ENCODE peak calls at places on chromosome 11, in five cellular contexts. One of them, this sample, is unnamed. For H3F3A, the result is how much of the 10 kb centered on the place peaks cover.

GRCh38 chr11:128324531-128325141 is 262.7 kb downstream of the ETS1 start:
- DNase-seq in GM23338: no peak
- DNase-seq in MM.1S: no peak
- DNase-seq in neural progenitor cell: no peak
- DNase-seq in SK-N-SH: no peak
- DNase-seq in this sample: no peak

GRCh38 chr11:46352063-46352841 is 5.0 kb downstream of the DGKZ start:
- DNase-seq in GM23338: peak
- DNase-seq in MM.1S: no peak
- DNase-seq in neural progenitor cell: peak
- DNase-seq in SK-N-SH: peak
- DNase-seq in this sample: peak

GRCh38 chr11:13644997-13645667 is 23.3 kb upstream of the FAR1 start:
- DNase-seq in GM23338: no peak
- DNase-seq in MM.1S: no peak
- DNase-seq in neural progenitor cell: no peak
- DNase-seq in SK-N-SH: no peak
- DNase-seq in this sample: peak

GRCh38 chr11:87265132-87265531 is 227.4 kb downstream of the TMEM135 start:
- DNase-seq in GM23338: no peak
- DNase-seq in MM.1S: no peak
- DNase-seq in neural progenitor cell: no peak
- DNase-seq in SK-N-SH: no peak
- DNase-seq in this sample: no peak

GRCh38 chr11:131978351-131978750 is 607.9 kb downstream of the NTM start:
- DNase-seq in GM23338: peak
- DNase-seq in MM.1S: no peak
- DNase-seq in neural progenitor cell: no peak
- DNase-seq in SK-N-SH: no peak
- DNase-seq in this sample: no peak

GRCh38 chr11:126357969-126358762 is 2.7 kb downstream of the ST3GAL4 start:
- DNase-seq in GM23338: no peak
- DNase-seq in MM.1S: no peak
- DNase-seq in neural progenitor cell: no peak
- DNase-seq in SK-N-SH: no peak
- DNase-seq in this sample: no peak

GRCh38 chr11:83574516-83574915 is 288.3 kb upstream of the CCDC90B start:
- DNase-seq in GM23338: no peak
- DNase-seq in MM.1S: no peak
- DNase-seq in neural progenitor cell: no peak
- DNase-seq in SK-N-SH: no peak
- DNase-seq in this sample: no peak

GRCh38 chr11:129973809-129974208 is 28.8 kb downstream of the PRDM10 start:
- DNase-seq in GM23338: peak
- DNase-seq in MM.1S: no peak
- DNase-seq in neural progenitor cell: peak
- DNase-seq in SK-N-SH: no peak
- DNase-seq in this sample: no peak

GRCh38 chr11:10930961-10931760 is 73.3 kb upstream of the ZBED5 start:
- DNase-seq in GM23338: peak
- DNase-seq in MM.1S: peak
- DNase-seq in neural progenitor cell: peak
- DNase-seq in SK-N-SH: peak
- DNase-seq in this sample: peak

GRCh38 chr11:17401316-17401715 is 12.9 kb upstream of the KCNJ11 start:
- DNase-seq in GM23338: no peak
- DNase-seq in MM.1S: no peak
- DNase-seq in neural progenitor cell: no peak
- DNase-seq in SK-N-SH: no peak
- DNase-seq in this sample: no peak

GRCh38 chr11:44006882-44007495 is 40.8 kb upstream of the ACCSL start:
- DNase-seq in GM23338: no peak
- DNase-seq in MM.1S: no peak
- DNase-seq in neural progenitor cell: no peak
- DNase-seq in SK-N-SH: no peak
- DNase-seq in this sample: no peak

GRCh38 chr11:6812391-6813005 is 13.0 kb upstream of the OR6A2 start:
- DNase-seq in GM23338: peak
- DNase-seq in MM.1S: peak
- DNase-seq in neural progenitor cell: peak
- DNase-seq in SK-N-SH: peak
- DNase-seq in this sample: peak

GRCh38 chr11:78551066-78551465 is 23.6 kb downstream of the NARS2 start:
- DNase-seq in GM23338: no peak
- DNase-seq in MM.1S: no peak
- DNase-seq in neural progenitor cell: no peak
- DNase-seq in SK-N-SH: no peak
- DNase-seq in this sample: no peak

GRCh38 chr11:82776377-82776776 is 42.7 kb upstream of the FAM181B start:
- DNase-seq in GM23338: no peak
- DNase-seq in MM.1S: no peak
- DNase-seq in neural progenitor cell: no peak
- DNase-seq in SK-N-SH: no peak
- DNase-seq in this sample: peak

DNA sequence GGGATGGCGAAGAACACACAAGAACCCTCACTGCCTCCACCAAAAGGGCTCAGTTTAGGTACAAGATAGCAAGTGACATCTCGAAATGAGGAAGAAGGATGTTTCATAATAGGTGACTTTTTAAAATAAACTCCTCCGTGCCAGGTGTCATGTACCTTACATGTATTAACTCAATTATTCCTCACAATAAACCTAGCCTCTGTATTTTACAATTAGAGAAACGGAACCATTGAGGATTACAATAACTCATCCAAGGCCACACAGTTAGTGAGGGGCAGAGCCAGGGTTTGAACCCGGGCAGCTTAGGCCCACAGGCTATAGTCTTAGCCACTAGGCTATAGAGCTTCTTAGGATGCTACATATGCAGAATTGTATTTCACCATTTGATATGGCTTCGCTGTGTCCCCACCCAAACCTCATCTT is 965 bp upstream of the PAMR1 start:
- DNase-seq in GM23338: peak
- DNase-seq in MM.1S: no peak
- DNase-seq in neural progenitor cell: peak
- DNase-seq in SK-N-SH: no peak
- DNase-seq in this sample: no peak
- H3F3A ChIP-seq in GM23338: under half
- H3F3A ChIP-seq in MM.1S: under half
- H3F3A ChIP-seq in neural progenitor cell: under half
- H3F3A ChIP-seq in SK-N-SH: under half
- H3F3A ChIP-seq in this sample: under half

DNA sequence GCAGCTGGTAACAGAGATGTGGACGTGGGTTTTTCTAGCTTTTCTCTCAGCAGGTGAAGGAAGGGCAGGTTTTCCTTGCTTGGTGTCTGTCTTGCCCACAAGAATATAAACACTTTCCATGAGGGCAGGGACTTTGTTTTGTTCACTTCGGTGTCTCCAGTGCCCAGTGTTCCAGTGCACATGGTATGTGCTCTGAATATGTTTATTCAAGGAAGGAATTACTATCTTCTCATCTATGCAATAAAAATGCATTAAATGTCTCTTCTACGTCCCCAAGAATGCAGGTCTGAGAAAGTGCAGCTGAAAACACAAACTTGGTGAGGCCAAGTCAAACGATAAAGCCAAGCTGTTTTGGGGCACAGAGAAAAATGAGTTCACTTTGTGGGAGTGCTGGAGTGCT is 56.3 kb upstream of the PLET1 start:
- DNase-seq in GM23338: no peak
- DNase-seq in MM.1S: no peak
- DNase-seq in neural progenitor cell: no peak
- DNase-seq in SK-N-SH: no peak
- DNase-seq in this sample: peak
- H3K4me2 ChIP-seq in GM23338: no peak
- H3K4me2 ChIP-seq in MM.1S: no peak
- H3K4me2 ChIP-seq in neural progenitor cell: no peak
- H3K4me2 ChIP-seq in SK-N-SH: peak
- H3K4me2 ChIP-seq in this sample: no peak

GRCh38 chr11:22162754-22163153 is 30.1 kb upstream of the ANO5 start:
- DNase-seq in GM23338: no peak
- DNase-seq in MM.1S: no peak
- DNase-seq in neural progenitor cell: no peak
- DNase-seq in SK-N-SH: no peak
- DNase-seq in this sample: no peak
- TF ChIP-seq CTCF in GM23338: no peak
- TF ChIP-seq CTCF in MM.1S: no peak
- TF ChIP-seq CTCF in neural progenitor cell: no peak
- TF ChIP-seq CTCF in SK-N-SH: no peak
- TF ChIP-seq CTCF in this sample: no peak

GRCh38 chr11:68928108-68928429 is 24.4 kb downstream of the IGHMBP2 start:
- DNase-seq in GM23338: no peak
- DNase-seq in MM.1S: no peak
- DNase-seq in neural progenitor cell: no peak
- DNase-seq in SK-N-SH: no peak
- DNase-seq in this sample: no peak

GRCh38 chr11:68930991-68931855 is 27.5 kb downstream of the IGHMBP2 start:
- DNase-seq in GM23338: no peak
- DNase-seq in MM.1S: no peak
- DNase-seq in neural progenitor cell: no peak
- DNase-seq in SK-N-SH: no peak
- DNase-seq in this sample: no peak

GRCh38 chr11:68928481-68928880 is 24.8 kb downstream of the IGHMBP2 start:
- DNase-seq in GM23338: no peak
- DNase-seq in MM.1S: no peak
- DNase-seq in neural progenitor cell: no peak
- DNase-seq in SK-N-SH: no peak
- DNase-seq in this sample: no peak

GRCh38 chr11:68929135-68929534 is 25.4 kb downstream of the IGHMBP2 start:
- DNase-seq in GM23338: no peak
- DNase-seq in MM.1S: no peak
- DNase-seq in neural progenitor cell: no peak
- DNase-seq in SK-N-SH: no peak
- DNase-seq in this sample: no peak

GRCh38 chr11:68929706-68930605 is 26.3 kb downstream of the IGHMBP2 start:
- DNase-seq in GM23338: no peak
- DNase-seq in MM.1S: no peak
- DNase-seq in neural progenitor cell: no peak
- DNase-seq in SK-N-SH: no peak
- DNase-seq in this sample: no peak
- H3F3A ChIP-seq in GM23338: under half
- H3F3A ChIP-seq in MM.1S: under half
- H3F3A ChIP-seq in neural progenitor cell: under half
- H3F3A ChIP-seq in SK-N-SH: under half
- H3F3A ChIP-seq in this sample: under half

GRCh38 chr11:124240621-124241397 is at the start of gene OR8G1:
- DNase-seq in GM23338: no peak
- DNase-seq in MM.1S: no peak
- DNase-seq in neural progenitor cell: no peak
- DNase-seq in SK-N-SH: no peak
- DNase-seq in this sample: no peak

GRCh38 chr11:124233376-124233775 is 7.5 kb upstream of the OR8G1 start:
- DNase-seq in GM23338: no peak
- DNase-seq in MM.1S: no peak
- DNase-seq in neural progenitor cell: no peak
- DNase-seq in SK-N-SH: no peak
- DNase-seq in this sample: no peak

DNA sequence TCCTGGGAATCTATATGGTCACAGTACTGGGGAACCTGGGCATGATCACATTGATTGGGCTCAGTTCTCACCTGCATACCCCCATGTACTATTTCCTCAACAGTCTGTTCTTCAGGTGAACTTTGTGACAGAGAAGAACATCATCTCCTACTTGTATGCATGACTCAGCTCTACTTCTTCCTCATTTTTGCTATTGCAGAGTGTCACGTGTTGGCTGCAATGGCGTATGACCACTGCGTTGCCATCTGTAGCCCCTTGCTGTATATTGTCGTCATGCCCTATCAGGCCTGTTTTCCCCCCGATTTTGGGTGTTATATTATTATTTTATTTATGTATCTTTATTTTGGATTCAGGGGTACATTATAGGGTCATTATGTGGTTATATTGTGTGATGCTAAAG is 2.4 kb upstream of the OR8G1 start:
- DNase-seq in GM23338: no peak
- DNase-seq in MM.1S: no peak
- DNase-seq in neural progenitor cell: no peak
- DNase-seq in SK-N-SH: no peak
- DNase-seq in this sample: no peak
- H3K4me2 ChIP-seq in GM23338: no peak
- H3K4me2 ChIP-seq in MM.1S: no peak
- H3K4me2 ChIP-seq in neural progenitor cell: no peak
- H3K4me2 ChIP-seq in SK-N-SH: no peak
- H3K4me2 ChIP-seq in this sample: no peak

DNA sequence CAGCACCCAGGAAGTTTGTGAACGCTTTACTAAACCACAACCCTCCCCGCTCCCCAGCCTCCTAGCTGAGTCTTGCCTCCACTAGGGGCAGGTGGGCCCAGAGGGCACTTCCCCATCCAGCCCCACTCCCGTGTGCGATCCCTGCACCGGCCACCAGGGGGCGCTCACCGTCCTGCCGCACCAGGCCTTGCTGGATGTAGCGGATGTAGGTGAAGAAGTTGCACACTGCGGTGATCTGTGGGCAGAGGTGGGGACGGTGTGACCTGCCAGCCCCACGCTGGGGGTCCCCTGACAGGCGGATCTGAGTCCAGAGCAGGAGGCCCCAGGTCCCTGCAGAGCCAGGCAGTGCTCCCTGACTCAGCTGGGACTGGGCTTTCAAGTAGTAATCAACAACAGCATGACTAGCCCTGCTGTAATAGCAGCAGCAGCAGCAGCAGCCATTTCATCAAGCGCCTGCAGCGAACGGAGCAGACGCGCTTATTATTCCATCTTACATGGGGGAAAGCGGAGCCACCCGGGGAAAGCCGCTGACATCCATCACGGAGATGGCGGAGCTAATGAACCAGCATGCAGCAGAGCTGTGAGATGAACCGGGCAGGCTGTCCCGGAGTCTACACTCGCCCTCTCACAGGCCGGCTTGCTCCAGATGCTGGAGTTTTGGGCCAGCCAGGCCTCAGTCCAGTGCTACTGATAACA is 7.9 kb upstream of the FADS3 start:
- DNase-seq in GM23338: peak
- DNase-seq in MM.1S: peak
- DNase-seq in neural progenitor cell: peak
- DNase-seq in SK-N-SH: peak
- DNase-seq in this sample: peak
- TF ChIP-seq CTCF in GM23338: peak
- TF ChIP-seq CTCF in MM.1S: peak
- TF ChIP-seq CTCF in neural progenitor cell: peak
- TF ChIP-seq CTCF in SK-N-SH: peak
- TF ChIP-seq CTCF in this sample: peak